ENCODE peak calls at places on chromosomes 3 and 15, in nine cellular contexts. B is dorsolateral prefrontal cortex; N is GM12878; V is CD4-positive, CD25-positive, alpha-beta regulatory T cell; J is left ventricle myocardium inferior; Q is stomach; T is IMR-90; X is GM23248; C is transverse colon. M is an unnamed sample.

GRCh38 chr3:161957467-161957866 is 460.9 kb downstream of the OTOL1 start:
- DNase-seq in B (no peak), N (no peak), V (no peak), J (no peak), Q (no peak), T (peak; percentile 19), X (peak; percentile 44), C (no peak), M (no peak)

GRCh38 chr3:58333206-58334012 is 717 bp downstream of the PXK start:
- DNase-seq in B (peak; percentile 30), N (no peak), V (peak; percentile 56), J (no peak), Q (peak; percentile 29), T (no peak), X (peak; percentile 48), C (peak; percentile 30), M (no peak)

GRCh38 chr3:37580237-37580636 is 281.4 kb upstream of the CTDSPL start:
- DNase-seq in B (no peak), N (no peak), V (no peak), J (peak; percentile 25), Q (no peak), T (no peak), X (peak; percentile 2), C (peak; percentile 12), M (no peak)

GRCh38 chr3:65412591-65412990 is 626.1 kb downstream of the MAGI1 start:
- DNase-seq in B (peak; percentile 43), N (no peak), V (no peak), J (peak; percentile 33), Q (peak; percentile 39), T (no peak), X (no peak), C (peak; percentile 87), M (no peak)

GRCh38 chr3:112610121-112610520 is 30.8 kb downstream of the CCDC80 start:
- DNase-seq in B (no peak), N (no peak), V (no peak), J (no peak), Q (no peak), T (peak; percentile 47), X (peak; percentile 94), C (no peak), M (no peak)

GRCh38 chr3:31039145-31039544 is 144.7 kb upstream of the GADL1 start:
- DNase-seq in B (no peak), N (no peak), V (no peak), J (no peak), Q (no peak), T (no peak), X (peak; percentile 7), C (no peak), M (peak; percentile 43)

GRCh38 chr15:48577495-48577894 is 68.0 kb downstream of the FBN1 start:
- DNase-seq in B (no peak), N (no peak), V (no peak), J (no peak), Q (no peak), T (no peak), X (peak; percentile 65), C (no peak), M (peak; percentile 19)

GRCh38 chr3:101635954-101636798 is 40.8 kb downstream of the ZBTB11 start:
- DNase-seq in B (no peak), N (peak; percentile 11), V (peak; percentile 67), J (peak; percentile 49), Q (peak; percentile 58), T (peak; percentile 20), X (peak; percentile 66), C (peak; percentile 56), M (no peak)

DNA sequence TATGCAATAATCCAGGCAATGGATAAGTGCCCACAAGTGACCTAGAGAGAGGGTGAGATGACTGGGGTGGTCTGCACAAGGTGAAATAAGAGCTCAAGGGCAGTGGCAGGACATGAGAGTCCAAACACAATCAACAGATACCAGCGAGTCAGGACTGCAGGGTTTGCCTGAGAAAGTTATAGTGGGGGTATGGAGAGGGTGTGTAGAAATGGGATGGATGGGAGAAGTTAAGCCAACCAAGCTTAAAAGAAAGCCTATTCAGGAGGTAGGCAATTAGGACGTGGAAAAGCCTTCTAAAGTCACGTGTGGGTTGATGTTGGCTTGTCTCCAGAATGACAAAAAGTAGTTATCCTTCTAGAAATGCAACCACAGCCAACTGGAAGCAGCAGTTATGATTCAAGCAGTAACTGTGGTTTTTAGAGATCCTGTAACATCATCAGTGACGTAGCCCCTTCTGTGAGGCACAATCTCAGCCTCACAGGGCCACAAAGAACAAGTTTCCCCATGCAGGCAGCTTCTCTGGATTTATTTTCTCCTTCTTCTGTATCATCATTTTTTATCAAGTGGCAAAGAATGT is 56.1 kb downstream of the FAM174B start:
- DNase-seq in B (no peak), N (no peak), V (peak; percentile 45), J (no peak), Q (no peak), T (peak; percentile 21), X (peak; percentile 48), C (no peak), M (no peak)
- H3K27ac ChIP-seq in B (no peak overlapping the region), N (no peak overlapping the region), V (no peak overlapping the region), J (no peak overlapping the region), Q (no peak overlapping the region), T (no peak overlapping the region), X (no peak overlapping the region), C (no peak overlapping the region), M (peak overlapping the region; percentile 54)

GRCh38 chr3:64267774-64268604 is 42.7 kb upstream of the PRICKLE2 start:
- DNase-seq in B (peak; percentile 12), N (no peak), V (no peak), J (peak; percentile 61), Q (peak; percentile 45), T (peak; percentile 68), X (peak; percentile 88), C (peak; percentile 55), M (peak; percentile 63)

GRCh38 chr3:64264491-64265109 is 39.3 kb upstream of the PRICKLE2 start:
- DNase-seq in B (no peak), N (no peak), V (no peak), J (no peak), Q (no peak), T (peak; percentile 32), X (peak; percentile 39), C (no peak), M (no peak)

GRCh38 chr3:64268926-64269325 is 43.7 kb upstream of the PRICKLE2 start:
- DNase-seq in B (no peak), N (no peak), V (no peak), J (peak; percentile 32), Q (no peak), T (no peak), X (no peak), C (no peak), M (no peak)

GRCh38 chr3:64266065-64266874 is 41.0 kb upstream of the PRICKLE2 start:
- DNase-seq in B (no peak), N (no peak), V (no peak), J (no peak), Q (no peak), T (peak; percentile 94), X (peak; percentile 92), C (peak; percentile 16), M (peak; percentile 83)

DNA sequence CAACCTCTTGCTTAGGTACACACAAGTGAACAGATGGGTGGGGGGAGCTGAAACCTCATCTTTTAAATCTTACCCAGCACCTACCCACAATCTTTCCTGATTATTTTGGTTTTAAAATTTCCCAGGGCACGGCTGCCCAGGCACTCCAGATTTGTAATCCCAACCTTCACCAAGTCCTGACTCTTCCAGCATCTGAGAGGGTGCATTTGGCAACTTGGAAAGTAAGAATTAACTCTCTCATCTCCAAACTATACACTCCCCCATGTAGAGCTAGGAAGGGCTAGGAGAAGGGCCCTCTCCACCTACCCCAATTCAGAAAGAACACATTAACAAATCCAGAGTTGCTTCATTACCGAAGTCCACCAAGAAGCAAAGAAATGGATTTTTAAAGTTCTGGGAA is 41.7 kb upstream of the PRICKLE2 start:
- DNase-seq in B (no peak), N (no peak), V (no peak), J (no peak), Q (no peak), T (no peak), X (peak; percentile 54), C (no peak), M (no peak)
- H3K27ac ChIP-seq in B (peak overlapping the region; percentile 55), N (no peak overlapping the region), V (no peak overlapping the region), J (peak overlapping the region; percentile 87), Q (peak overlapping the region; percentile 88), T (peak overlapping the region; percentile 98), X (peak overlapping the region; percentile 82), C (peak overlapping the region; percentile 92), M (peak overlapping the region; percentile 62)

GRCh38 chr3:174355505-174355904 is 503.6 kb upstream of the NAALADL2 start:
- DNase-seq in B (no peak), N (no peak), V (no peak), J (no peak), Q (no peak), T (peak; percentile 28), X (peak; percentile 31), C (no peak), M (peak; percentile 32)
- H3K27ac ChIP-seq in B (no peak overlapping the region), N (no peak overlapping the region), V (no peak overlapping the region), J (no peak overlapping the region), Q (no peak overlapping the region), T (no peak overlapping the region), X (no peak overlapping the region), C (no peak overlapping the region), M (no peak overlapping the region)

GRCh38 chr3:62319570-62320243 is 53.6 kb downstream of the FEZF2 start:
- DNase-seq in B (no peak), N (no peak), V (no peak), J (no peak), Q (no peak), T (no peak), X (no peak), C (no peak), M (no peak)

GRCh38 chr3:62318365-62318751 is 55.0 kb downstream of the FEZF2 start:
- DNase-seq in B (no peak), N (no peak), V (no peak), J (no peak), Q (no peak), T (no peak), X (no peak), C (no peak), M (no peak)

GRCh38 chr3:62316525-62316924 is 56.8 kb downstream of the FEZF2 start:
- DNase-seq in B (no peak), N (no peak), V (no peak), J (no peak), Q (no peak), T (no peak), X (no peak), C (no peak), M (no peak)

GRCh38 chr3:62323241-62323640 is 50.1 kb downstream of the FEZF2 start:
- DNase-seq in B (no peak), N (no peak), V (no peak), J (no peak), Q (no peak), T (no peak), X (no peak), C (no peak), M (no peak)

DNA sequence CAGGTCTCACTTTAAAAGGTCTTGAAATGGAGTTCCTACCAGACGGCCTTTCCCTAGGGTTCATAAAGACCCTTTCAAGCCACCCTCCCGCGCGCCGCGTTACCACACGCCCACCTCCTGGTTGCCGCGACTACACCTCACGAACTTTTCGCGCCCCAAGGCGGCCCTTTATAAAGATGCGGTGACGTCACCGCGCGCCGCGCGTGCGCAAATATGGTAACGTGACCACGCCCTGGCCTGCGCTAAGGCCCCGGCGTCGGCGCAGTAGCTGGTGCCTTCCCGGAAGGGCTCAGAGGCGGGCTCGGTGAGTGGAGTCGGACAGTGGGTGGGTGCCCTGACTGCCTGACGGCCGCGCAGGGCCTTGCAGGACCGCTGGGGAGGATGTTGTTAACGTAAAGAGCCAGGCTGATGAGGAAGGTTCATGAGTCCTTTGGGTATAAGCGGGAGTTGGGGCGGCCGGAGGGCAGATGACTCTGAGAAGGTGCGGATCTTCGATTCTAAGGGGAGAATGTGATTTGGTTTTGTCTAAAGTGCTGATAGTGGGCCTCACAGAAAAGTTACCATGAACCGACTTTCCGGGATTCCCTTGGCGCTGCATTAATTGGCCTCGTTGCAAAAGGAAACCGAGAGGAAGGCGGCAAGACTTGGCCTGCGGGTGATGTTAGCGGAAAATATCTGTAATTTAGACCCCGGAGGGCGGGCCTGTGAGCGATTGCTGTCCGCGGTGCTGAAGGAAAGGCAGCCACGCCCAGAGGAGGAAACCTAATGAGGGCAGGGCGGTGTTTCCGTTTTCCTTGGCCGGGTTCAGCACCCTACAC is 54.4 kb downstream of the FEZF2 start:
- DNase-seq in B (peak; percentile 86), N (no peak), V (peak; percentile 76), J (peak; percentile 81), Q (peak; percentile 69), T (peak; percentile 79), X (peak; percentile 98), C (peak; percentile 67), M (peak; percentile 63)
- H3K27ac ChIP-seq in B (peak overlapping the region; percentile 36), N (no peak overlapping the region), V (peak overlapping the region; percentile 53), J (peak overlapping the region; percentile 78), Q (peak overlapping the region; percentile 69), T (peak overlapping the region; percentile 47), X (peak overlapping the region; percentile 62), C (peak overlapping the region; percentile 76), M (peak overlapping the region; percentile 66)

M was measured in foreskin keratinocyte.